ENCODE peak calls at places on chromosomes 3 and 15, in six cellular contexts. N, P, X, S, C and V are unnamed samples.

GRCh38 chr3:150006774-150007173 is 36.1 kb upstream of the PFN2 start:
- DNase-seq in N (no peak), P (no peak), X (no peak), S (no peak), C (no peak), V (no peak)

GRCh38 chr15:63905558-63906265 is 72.0 kb upstream of the HERC1 start:
- DNase-seq in N (no peak), P (no peak), X (no peak), S (no peak), C (no peak), V (no peak)

GRCh38 chr3:78823859-78824258 is 943.9 kb downstream of the ROBO1 start:
- DNase-seq in N (peak), P (no peak), X (no peak), S (no peak), C (no peak), V (no peak)

GRCh38 chr15:38253448-38253847 is 812 bp downstream of the SPRED1 start:
- DNase-seq in N (peak), P (no peak), X (no peak), S (no peak), C (no peak), V (no peak)

GRCh38 chr3:122794779-122795673 is at the start of gene SLC49A4:
- DNase-seq in N (peak), P (peak), X (peak), S (no peak), C (peak), V (peak)

GRCh38 chr3:7788881-7789280 is 712.7 kb upstream of the LMCD1 start:
- DNase-seq in N (no peak), P (no peak), X (no peak), S (no peak), C (no peak), V (no peak)

GRCh38 chr15:43242616-43243015 is 21.8 kb upstream of the EPB42 start:
- DNase-seq in N (no peak), P (no peak), X (no peak), S (no peak), C (no peak), V (no peak)

GRCh38 chr3:167450195-167450594 is 23.6 kb downstream of the SERPINI2 start:
- DNase-seq in N (no peak), P (no peak), X (no peak), S (no peak), C (no peak), V (no peak)

GRCh38 chr3:177281292-177281942 is 84.1 kb upstream of the TBL1XR1 start:
- DNase-seq in N (no peak), P (peak), X (no peak), S (no peak), C (no peak), V (no peak)

GRCh38 chr3:156816091-156816793 is 9.9 kb upstream of the LEKR1 start:
- DNase-seq in N (peak), P (peak), X (peak), S (no peak), C (peak), V (peak)

GRCh38 chr3:40877651-40878463 is 321.4 kb upstream of the CTNNB1 start:
- DNase-seq in N (no peak), P (no peak), X (peak), S (no peak), C (peak), V (peak)

GRCh38 chr15:55789066-55789660 is 46.2 kb upstream of the PRTG start:
- DNase-seq in N (no peak), P (peak), X (peak), S (no peak), C (peak), V (peak)

GRCh38 chr3:2921903-2922302 is 188.3 kb downstream of the IL5RA start:
- DNase-seq in N (no peak), P (no peak), X (no peak), S (no peak), C (no peak), V (no peak)

GRCh38 chr15:21261396-21261964 is 178.8 kb downstream of the POTEB3 start:
- DNase-seq in N (no peak), P (no peak), X (peak), S (no peak), C (peak), V (peak)

GRCh38 chr3:17055374-17056276 is 170.9 kb downstream of the PLCL2 start:
- DNase-seq in N (no peak), P (peak), X (no peak), S (no peak), C (no peak), V (no peak)

GRCh38 chr15:51759557-51760070 is 8.2 kb downstream of the TMOD2 start:
- DNase-seq in N (peak), P (no peak), X (peak), S (no peak), C (peak), V (peak)

GRCh38 chr3:12194669-12195161 is 36.0 kb upstream of the TIMP4 start:
- DNase-seq in N (peak), P (peak), X (no peak), S (no peak), C (no peak), V (no peak)

GRCh38 chr15:67033521-67033920 is 31.9 kb upstream of the SMAD3 start:
- DNase-seq in N (no peak), P (no peak), X (peak), S (no peak), C (peak), V (peak)

GRCh38 chr15:37981781-37982180 is 47.3 kb downstream of the TMCO5A start:
- DNase-seq in N (peak), P (no peak), X (no peak), S (no peak), C (no peak), V (no peak)

GRCh38 chr3:114714237-114714636 is 420.4 kb downstream of the TIGIT start:
- DNase-seq in N (peak), P (no peak), X (no peak), S (no peak), C (no peak), V (no peak)